ENCODE peak calls at places on chromosomes 3 and 15, in nine cellular contexts. One of them, this sample, is unnamed.
A peak's percentile ranks its signal among the peaks of the same experiment; 100 is the strongest.

GRCh38 chr3:64187065-64187959 is 38.0 kb downstream of the PRICKLE2 start:
- DNase-seq in left ventricle myocardium inferior: peak; percentile 75
- DNase-seq in upper lobe of right lung: no peak
- DNase-seq in cardiac muscle cell: peak; percentile 95
- DNase-seq in dorsolateral prefrontal cortex: no peak
- DNase-seq in brain microvascular endothelial cell: peak; percentile 98
- DNase-seq in lower leg skin: peak; percentile 58
- DNase-seq in epithelial cell of esophagus: peak; percentile 99
- DNase-seq in SJSA1: peak; percentile 94
- DNase-seq in this sample: no peak

GRCh38 chr15:44811347-44811746 is 75.0 kb downstream of the TRIM69 start:
- DNase-seq in epithelial cell of esophagus: peak; percentile 13
- DNase-seq in upper lobe of right lung: no peak
- DNase-seq in left ventricle myocardium inferior: no peak
- DNase-seq in lower leg skin: no peak
- DNase-seq in cardiac muscle cell: no peak
- DNase-seq in SJSA1: no peak
- DNase-seq in dorsolateral prefrontal cortex: no peak
- DNase-seq in brain microvascular endothelial cell: no peak
- DNase-seq in this sample: no peak

GRCh38 chr3:160129459-160130061 is 95.7 kb upstream of the C3orf80 start:
- DNase-seq in left ventricle myocardium inferior: no peak
- DNase-seq in upper lobe of right lung: no peak
- DNase-seq in SJSA1: no peak
- DNase-seq in epithelial cell of esophagus: peak; percentile 92
- DNase-seq in lower leg skin: no peak
- DNase-seq in cardiac muscle cell: peak; percentile 96
- DNase-seq in dorsolateral prefrontal cortex: no peak
- DNase-seq in brain microvascular endothelial cell: peak; percentile 93
- DNase-seq in this sample: no peak

GRCh38 chr3:151918253-151919029 is 45.0 kb downstream of the SUCNR1 start:
- DNase-seq in SJSA1: no peak
- DNase-seq in brain microvascular endothelial cell: peak; percentile 43
- DNase-seq in left ventricle myocardium inferior: no peak
- DNase-seq in lower leg skin: peak; percentile 49
- DNase-seq in dorsolateral prefrontal cortex: no peak
- DNase-seq in epithelial cell of esophagus: peak; percentile 68
- DNase-seq in upper lobe of right lung: no peak
- DNase-seq in cardiac muscle cell: peak; percentile 83
- DNase-seq in this sample: peak; percentile 12

GRCh38 chr3:37628711-37629301 is 232.9 kb upstream of the CTDSPL start:
- DNase-seq in cardiac muscle cell: no peak
- DNase-seq in SJSA1: no peak
- DNase-seq in left ventricle myocardium inferior: no peak
- DNase-seq in lower leg skin: no peak
- DNase-seq in upper lobe of right lung: no peak
- DNase-seq in epithelial cell of esophagus: no peak
- DNase-seq in brain microvascular endothelial cell: no peak
- DNase-seq in dorsolateral prefrontal cortex: no peak
- DNase-seq in this sample: no peak

GRCh38 chr3:6989608-6990291 is 128.8 kb downstream of the GRM7 start:
- DNase-seq in brain microvascular endothelial cell: no peak
- DNase-seq in upper lobe of right lung: no peak
- DNase-seq in lower leg skin: no peak
- DNase-seq in left ventricle myocardium inferior: no peak
- DNase-seq in dorsolateral prefrontal cortex: no peak
- DNase-seq in SJSA1: no peak
- DNase-seq in epithelial cell of esophagus: no peak
- DNase-seq in cardiac muscle cell: no peak
- DNase-seq in this sample: no peak

GRCh38 chr15:69224383-69224782 is 63.9 kb downstream of the GLCE start:
- DNase-seq in lower leg skin: no peak
- DNase-seq in brain microvascular endothelial cell: no peak
- DNase-seq in left ventricle myocardium inferior: no peak
- DNase-seq in upper lobe of right lung: peak; percentile 62
- DNase-seq in dorsolateral prefrontal cortex: no peak
- DNase-seq in cardiac muscle cell: peak; percentile 21
- DNase-seq in epithelial cell of esophagus: peak; percentile 9
- DNase-seq in SJSA1: no peak
- DNase-seq in this sample: no peak

GRCh38 chr3:177968891-177969290 is 567.3 kb upstream of the KCNMB2 start:
- DNase-seq in brain microvascular endothelial cell: no peak
- DNase-seq in lower leg skin: no peak
- DNase-seq in SJSA1: no peak
- DNase-seq in left ventricle myocardium inferior: no peak
- DNase-seq in dorsolateral prefrontal cortex: no peak
- DNase-seq in upper lobe of right lung: no peak
- DNase-seq in epithelial cell of esophagus: peak; percentile 58
- DNase-seq in cardiac muscle cell: no peak
- DNase-seq in this sample: no peak

GRCh38 chr3:126267169-126267975 is 87.0 kb upstream of the ALDH1L1 start:
- DNase-seq in lower leg skin: peak; percentile 47
- DNase-seq in SJSA1: peak; percentile 91
- DNase-seq in brain microvascular endothelial cell: peak; percentile 89
- DNase-seq in epithelial cell of esophagus: peak; percentile 78
- DNase-seq in left ventricle myocardium inferior: peak; percentile 81
- DNase-seq in cardiac muscle cell: peak; percentile 98
- DNase-seq in upper lobe of right lung: peak; percentile 93
- DNase-seq in dorsolateral prefrontal cortex: peak; percentile 30
- DNase-seq in this sample: no peak

GRCh38 chr3:193190387-193190786 is 50.6 kb upstream of the PLAAT1 start:
- DNase-seq in lower leg skin: no peak
- DNase-seq in dorsolateral prefrontal cortex: no peak
- DNase-seq in left ventricle myocardium inferior: no peak
- DNase-seq in SJSA1: no peak
- DNase-seq in brain microvascular endothelial cell: no peak
- DNase-seq in epithelial cell of esophagus: peak; percentile 64
- DNase-seq in cardiac muscle cell: peak; percentile 36
- DNase-seq in upper lobe of right lung: no peak
- DNase-seq in this sample: no peak

GRCh38 chr3:100429187-100429586 is 27.8 kb downstream of the LNP1 start:
- DNase-seq in brain microvascular endothelial cell: no peak
- DNase-seq in epithelial cell of esophagus: no peak
- DNase-seq in lower leg skin: no peak
- DNase-seq in cardiac muscle cell: no peak
- DNase-seq in upper lobe of right lung: no peak
- DNase-seq in SJSA1: no peak
- DNase-seq in dorsolateral prefrontal cortex: no peak
- DNase-seq in left ventricle myocardium inferior: no peak
- DNase-seq in this sample: no peak

GRCh38 chr3:150528359-150528797 is 17.9 kb downstream of the SERP1 start:
- DNase-seq in SJSA1: no peak
- DNase-seq in upper lobe of right lung: no peak
- DNase-seq in brain microvascular endothelial cell: no peak
- DNase-seq in cardiac muscle cell: peak; percentile 43
- DNase-seq in epithelial cell of esophagus: peak; percentile 21
- DNase-seq in left ventricle myocardium inferior: no peak
- DNase-seq in lower leg skin: no peak
- DNase-seq in dorsolateral prefrontal cortex: no peak
- DNase-seq in this sample: peak; percentile 42

GRCh38 chr3:54507876-54508460 is 385.6 kb downstream of the CACNA2D3 start:
- DNase-seq in epithelial cell of esophagus: no peak
- DNase-seq in cardiac muscle cell: no peak
- DNase-seq in dorsolateral prefrontal cortex: no peak
- DNase-seq in upper lobe of right lung: no peak
- DNase-seq in brain microvascular endothelial cell: no peak
- DNase-seq in SJSA1: no peak
- DNase-seq in left ventricle myocardium inferior: no peak
- DNase-seq in lower leg skin: no peak
- DNase-seq in this sample: no peak

GRCh38 chr3:161273589-161274218 is 52.6 kb downstream of the NMD3 start:
- DNase-seq in dorsolateral prefrontal cortex: peak; percentile 21
- DNase-seq in lower leg skin: no peak
- DNase-seq in upper lobe of right lung: no peak
- DNase-seq in left ventricle myocardium inferior: no peak
- DNase-seq in brain microvascular endothelial cell: peak; percentile 27
- DNase-seq in cardiac muscle cell: peak; percentile 66
- DNase-seq in epithelial cell of esophagus: peak; percentile 62
- DNase-seq in SJSA1: no peak
- DNase-seq in this sample: no peak

GRCh38 chr15:73328986-73329385 is 39.8 kb downstream of the HCN4 start:
- DNase-seq in brain microvascular endothelial cell: no peak
- DNase-seq in left ventricle myocardium inferior: no peak
- DNase-seq in lower leg skin: no peak
- DNase-seq in dorsolateral prefrontal cortex: no peak
- DNase-seq in epithelial cell of esophagus: no peak
- DNase-seq in upper lobe of right lung: peak; percentile 40
- DNase-seq in SJSA1: no peak
- DNase-seq in cardiac muscle cell: no peak
- DNase-seq in this sample: no peak

GRCh38 chr3:127831723-127832172 is 9.4 kb upstream of the MGLL start:
- DNase-seq in dorsolateral prefrontal cortex: no peak
- DNase-seq in epithelial cell of esophagus: no peak
- DNase-seq in brain microvascular endothelial cell: no peak
- DNase-seq in upper lobe of right lung: peak; percentile 87
- DNase-seq in lower leg skin: no peak
- DNase-seq in cardiac muscle cell: peak; percentile 69
- DNase-seq in SJSA1: no peak
- DNase-seq in left ventricle myocardium inferior: peak; percentile 33
- DNase-seq in this sample: no peak

GRCh38 chr3:163422671-163423070 is 1655.6 kb downstream of the SI start:
- DNase-seq in cardiac muscle cell: no peak
- DNase-seq in dorsolateral prefrontal cortex: no peak
- DNase-seq in left ventricle myocardium inferior: no peak
- DNase-seq in SJSA1: no peak
- DNase-seq in brain microvascular endothelial cell: no peak
- DNase-seq in epithelial cell of esophagus: no peak
- DNase-seq in lower leg skin: no peak
- DNase-seq in upper lobe of right lung: no peak
- DNase-seq in this sample: no peak

GRCh38 chr3:189041482-189042090 is 130.2 kb upstream of the TPRG1 start:
- DNase-seq in SJSA1: no peak
- DNase-seq in upper lobe of right lung: no peak
- DNase-seq in dorsolateral prefrontal cortex: no peak
- DNase-seq in brain microvascular endothelial cell: peak; percentile 33
- DNase-seq in cardiac muscle cell: peak; percentile 57
- DNase-seq in left ventricle myocardium inferior: no peak
- DNase-seq in epithelial cell of esophagus: peak; percentile 80
- DNase-seq in lower leg skin: no peak
- DNase-seq in this sample: peak; percentile 72

GRCh38 chr15:81003023-81003350 is 2.3 kb downstream of the TLNRD1 start:
- DNase-seq in SJSA1: no peak
- DNase-seq in cardiac muscle cell: no peak
- DNase-seq in lower leg skin: no peak
- DNase-seq in upper lobe of right lung: no peak
- DNase-seq in brain microvascular endothelial cell: no peak
- DNase-seq in dorsolateral prefrontal cortex: no peak
- DNase-seq in left ventricle myocardium inferior: peak; percentile 24
- DNase-seq in epithelial cell of esophagus: no peak
- DNase-seq in this sample: no peak
- H3K4me3 ChIP-seq in SJSA1: peak overlapping the region; percentile 95
- H3K4me3 ChIP-seq in cardiac muscle cell: no peak overlapping the region
- H3K4me3 ChIP-seq in lower leg skin: no peak overlapping the region
- H3K4me3 ChIP-seq in upper lobe of right lung: peak overlapping the region; percentile 90
- H3K4me3 ChIP-seq in brain microvascular endothelial cell: peak overlapping the region; percentile 88
- H3K4me3 ChIP-seq in dorsolateral prefrontal cortex: no peak overlapping the region
- H3K4me3 ChIP-seq in left ventricle myocardium inferior: peak overlapping the region; percentile 93
- H3K4me3 ChIP-seq in epithelial cell of esophagus: no peak overlapping the region
- H3K4me3 ChIP-seq in this sample: no peak overlapping the region

GRCh38 chr3:121552379-121552778 is 6.6 kb upstream of the POLQ start:
- DNase-seq in cardiac muscle cell: peak; percentile 19
- DNase-seq in upper lobe of right lung: no peak
- DNase-seq in SJSA1: no peak
- DNase-seq in dorsolateral prefrontal cortex: no peak
- DNase-seq in left ventricle myocardium inferior: no peak
- DNase-seq in brain microvascular endothelial cell: no peak
- DNase-seq in lower leg skin: no peak
- DNase-seq in epithelial cell of esophagus: no peak
- DNase-seq in this sample: no peak
- H3K4me3 ChIP-seq in cardiac muscle cell: no peak overlapping the region
- H3K4me3 ChIP-seq in upper lobe of right lung: no peak overlapping the region
- H3K4me3 ChIP-seq in SJSA1: peak overlapping the region; percentile 17
- H3K4me3 ChIP-seq in dorsolateral prefrontal cortex: no peak overlapping the region
- H3K4me3 ChIP-seq in left ventricle myocardium inferior: peak overlapping the region; percentile 20
- H3K4me3 ChIP-seq in brain microvascular endothelial cell: peak overlapping the region; percentile 9
- H3K4me3 ChIP-seq in lower leg skin: no peak overlapping the region
- H3K4me3 ChIP-seq in epithelial cell of esophagus: no peak overlapping the region
- H3K4me3 ChIP-seq in this sample: no peak overlapping the region

GRCh38 chr15:40054746-40055575 is 16.0 kb upstream of the SRP14 start:
- DNase-seq in left ventricle myocardium inferior: no peak
- DNase-seq in lower leg skin: no peak
- DNase-seq in epithelial cell of esophagus: no peak
- DNase-seq in dorsolateral prefrontal cortex: peak; percentile 14
- DNase-seq in brain microvascular endothelial cell: no peak
- DNase-seq in upper lobe of right lung: no peak
- DNase-seq in SJSA1: no peak
- DNase-seq in cardiac muscle cell: no peak
- DNase-seq in this sample: no peak
- H3K4me3 ChIP-seq in left ventricle myocardium inferior: no peak overlapping the region
- H3K4me3 ChIP-seq in lower leg skin: no peak overlapping the region
- H3K4me3 ChIP-seq in epithelial cell of esophagus: no peak overlapping the region
- H3K4me3 ChIP-seq in dorsolateral prefrontal cortex: no peak overlapping the region
- H3K4me3 ChIP-seq in brain microvascular endothelial cell: no peak overlapping the region
- H3K4me3 ChIP-seq in upper lobe of right lung: no peak overlapping the region
- H3K4me3 ChIP-seq in SJSA1: no peak overlapping the region
- H3K4me3 ChIP-seq in cardiac muscle cell: no peak overlapping the region
- H3K4me3 ChIP-seq in this sample: no peak overlapping the region

GRCh38 chr15:84819791-84820190 is 2.6 kb downstream of the ALPK3 start:
- DNase-seq in epithelial cell of esophagus: no peak
- DNase-seq in cardiac muscle cell: no peak
- DNase-seq in brain microvascular endothelial cell: no peak
- DNase-seq in dorsolateral prefrontal cortex: no peak
- DNase-seq in lower leg skin: no peak
- DNase-seq in SJSA1: no peak
- DNase-seq in left ventricle myocardium inferior: no peak
- DNase-seq in upper lobe of right lung: no peak
- DNase-seq in this sample: no peak

GRCh38 chr15:84816694-84817460 is at the start of gene ALPK3:
- DNase-seq in epithelial cell of esophagus: no peak
- DNase-seq in upper lobe of right lung: peak; percentile 81
- DNase-seq in lower leg skin: no peak
- DNase-seq in cardiac muscle cell: peak; percentile 17
- DNase-seq in dorsolateral prefrontal cortex: no peak
- DNase-seq in brain microvascular endothelial cell: no peak
- DNase-seq in left ventricle myocardium inferior: peak; percentile 77
- DNase-seq in SJSA1: no peak
- DNase-seq in this sample: no peak

GRCh38 chr15:84818221-84819131 is 1.3 kb downstream of the ALPK3 start:
- DNase-seq in cardiac muscle cell: peak; percentile 81
- DNase-seq in epithelial cell of esophagus: peak; percentile 27
- DNase-seq in upper lobe of right lung: peak; percentile 56
- DNase-seq in dorsolateral prefrontal cortex: no peak
- DNase-seq in brain microvascular endothelial cell: peak; percentile 67
- DNase-seq in left ventricle myocardium inferior: no peak
- DNase-seq in lower leg skin: no peak
- DNase-seq in SJSA1: no peak
- DNase-seq in this sample: no peak

GRCh38 chr15:84819291-84819768 is 2.2 kb downstream of the ALPK3 start:
- DNase-seq in epithelial cell of esophagus: no peak
- DNase-seq in upper lobe of right lung: peak; percentile 55
- DNase-seq in left ventricle myocardium inferior: peak; percentile 78
- DNase-seq in dorsolateral prefrontal cortex: no peak
- DNase-seq in brain microvascular endothelial cell: no peak
- DNase-seq in lower leg skin: no peak
- DNase-seq in SJSA1: no peak
- DNase-seq in cardiac muscle cell: peak; percentile 44
- DNase-seq in this sample: no peak

GRCh38 chr15:84817461-84818081 is 415 bp downstream of the ALPK3 start:
- DNase-seq in cardiac muscle cell: peak; percentile 47
- DNase-seq in lower leg skin: no peak
- DNase-seq in SJSA1: no peak
- DNase-seq in dorsolateral prefrontal cortex: no peak
- DNase-seq in left ventricle myocardium inferior: no peak
- DNase-seq in brain microvascular endothelial cell: no peak
- DNase-seq in epithelial cell of esophagus: no peak
- DNase-seq in upper lobe of right lung: peak; percentile 74
- DNase-seq in this sample: no peak
- H3K4me3 ChIP-seq in cardiac muscle cell: peak overlapping the region; percentile 47
- H3K4me3 ChIP-seq in lower leg skin: no peak overlapping the region
- H3K4me3 ChIP-seq in SJSA1: no peak overlapping the region
- H3K4me3 ChIP-seq in dorsolateral prefrontal cortex: no peak overlapping the region
- H3K4me3 ChIP-seq in left ventricle myocardium inferior: peak overlapping the region; percentile 73
- H3K4me3 ChIP-seq in brain microvascular endothelial cell: peak overlapping the region; percentile 49
- H3K4me3 ChIP-seq in epithelial cell of esophagus: no peak overlapping the region
- H3K4me3 ChIP-seq in upper lobe of right lung: peak overlapping the region; percentile 32
- H3K4me3 ChIP-seq in this sample: no peak overlapping the region

This sample was measured in CD4-positive, alpha-beta memory T cell.